ENCODE peak calls at places on chromosomes 13 and 19, in nine cellular contexts. One of them, this sample, is unnamed.

GRCh38 chr13:27450921-27451461 is 627 bp upstream of the MTIF3 start:
- DNase-seq in HEK293T: peak
- DNase-seq in tibial artery: no peak
- DNase-seq in fibroblast of gingiva: peak
- DNase-seq in T-helper 9 cell: peak
- DNase-seq in fibroblast of pulmonary artery: peak
- DNase-seq in GM12864: no peak
- DNase-seq in Caco-2: peak
- DNase-seq in NCI-H1092: no peak
- DNase-seq in this sample: peak

GRCh38 chr13:106612688-106613087 is 44.8 kb upstream of the ARGLU1 start:
- DNase-seq in Caco-2: no peak
- DNase-seq in T-helper 9 cell: no peak
- DNase-seq in NCI-H1092: no peak
- DNase-seq in GM12864: no peak
- DNase-seq in fibroblast of gingiva: peak
- DNase-seq in tibial artery: peak
- DNase-seq in HEK293T: no peak
- DNase-seq in fibroblast of pulmonary artery: peak
- DNase-seq in this sample: peak

GRCh38 chr13:39876258-39876657 is 220.8 kb downstream of the COG6 start:
- DNase-seq in Caco-2: no peak
- DNase-seq in fibroblast of pulmonary artery: peak
- DNase-seq in GM12864: no peak
- DNase-seq in NCI-H1092: no peak
- DNase-seq in HEK293T: no peak
- DNase-seq in fibroblast of gingiva: peak
- DNase-seq in tibial artery: no peak
- DNase-seq in T-helper 9 cell: no peak
- DNase-seq in this sample: no peak

GRCh38 chr13:71358218-71358617 is 508.8 kb downstream of the DACH1 start:
- DNase-seq in fibroblast of pulmonary artery: no peak
- DNase-seq in tibial artery: no peak
- DNase-seq in NCI-H1092: no peak
- DNase-seq in GM12864: no peak
- DNase-seq in fibroblast of gingiva: no peak
- DNase-seq in Caco-2: no peak
- DNase-seq in HEK293T: no peak
- DNase-seq in T-helper 9 cell: no peak
- DNase-seq in this sample: no peak

GRCh38 chr19:35549174-35549788 is 3.9 kb downstream of the TMEM147 start:
- DNase-seq in Caco-2: peak
- DNase-seq in fibroblast of gingiva: peak
- DNase-seq in tibial artery: no peak
- DNase-seq in GM12864: no peak
- DNase-seq in fibroblast of pulmonary artery: peak
- DNase-seq in HEK293T: peak
- DNase-seq in NCI-H1092: peak
- DNase-seq in T-helper 9 cell: peak
- DNase-seq in this sample: no peak

GRCh38 chr19:16118489-16119033 is 6.9 kb downstream of the RAB8A start:
- DNase-seq in GM12864: peak
- DNase-seq in NCI-H1092: no peak
- DNase-seq in fibroblast of pulmonary artery: no peak
- DNase-seq in T-helper 9 cell: no peak
- DNase-seq in fibroblast of gingiva: no peak
- DNase-seq in HEK293T: no peak
- DNase-seq in Caco-2: no peak
- DNase-seq in tibial artery: no peak
- DNase-seq in this sample: peak

GRCh38 chr19:14138576-14139265 is 2.3 kb upstream of the ASF1B start:
- DNase-seq in Caco-2: no peak
- DNase-seq in fibroblast of gingiva: no peak
- DNase-seq in tibial artery: no peak
- DNase-seq in fibroblast of pulmonary artery: peak
- DNase-seq in HEK293T: no peak
- DNase-seq in T-helper 9 cell: no peak
- DNase-seq in NCI-H1092: no peak
- DNase-seq in GM12864: no peak
- DNase-seq in this sample: no peak

GRCh38 chr19:41443813-41444455 is 978 bp downstream of the ERICH4 start:
- DNase-seq in GM12864: no peak
- DNase-seq in NCI-H1092: no peak
- DNase-seq in HEK293T: no peak
- DNase-seq in fibroblast of gingiva: no peak
- DNase-seq in Caco-2: peak
- DNase-seq in fibroblast of pulmonary artery: no peak
- DNase-seq in T-helper 9 cell: no peak
- DNase-seq in tibial artery: no peak
- DNase-seq in this sample: peak

GRCh38 chr19:10643968-10644290 is 10.2 kb upstream of the ILF3 start:
- DNase-seq in NCI-H1092: no peak
- DNase-seq in Caco-2: no peak
- DNase-seq in fibroblast of gingiva: no peak
- DNase-seq in fibroblast of pulmonary artery: no peak
- DNase-seq in T-helper 9 cell: no peak
- DNase-seq in HEK293T: no peak
- DNase-seq in tibial artery: no peak
- DNase-seq in GM12864: no peak
- DNase-seq in this sample: no peak

GRCh38 chr13:21853779-21854178 is 182.9 kb downstream of the FGF9 start:
- DNase-seq in T-helper 9 cell: no peak
- DNase-seq in fibroblast of gingiva: no peak
- DNase-seq in GM12864: no peak
- DNase-seq in NCI-H1092: no peak
- DNase-seq in tibial artery: no peak
- DNase-seq in HEK293T: no peak
- DNase-seq in Caco-2: no peak
- DNase-seq in fibroblast of pulmonary artery: no peak
- DNase-seq in this sample: no peak

GRCh38 chr13:48976677-48977625 is 1.2 kb downstream of the FNDC3A start:
- DNase-seq in GM12864: peak
- DNase-seq in NCI-H1092: peak
- DNase-seq in fibroblast of pulmonary artery: peak
- DNase-seq in HEK293T: no peak
- DNase-seq in fibroblast of gingiva: no peak
- DNase-seq in Caco-2: peak
- DNase-seq in T-helper 9 cell: no peak
- DNase-seq in tibial artery: no peak
- DNase-seq in this sample: no peak

GRCh38 chr19:7415163-7415856 is 66.6 kb downstream of the ARHGEF18 start:
- DNase-seq in tibial artery: no peak
- DNase-seq in fibroblast of gingiva: peak
- DNase-seq in GM12864: no peak
- DNase-seq in NCI-H1092: no peak
- DNase-seq in Caco-2: no peak
- DNase-seq in HEK293T: no peak
- DNase-seq in T-helper 9 cell: no peak
- DNase-seq in fibroblast of pulmonary artery: peak
- DNase-seq in this sample: peak

GRCh38 chr19:44401108-44401786 is at the start of gene ZNF285:
- DNase-seq in tibial artery: peak
- DNase-seq in NCI-H1092: no peak
- DNase-seq in fibroblast of gingiva: peak
- DNase-seq in GM12864: no peak
- DNase-seq in fibroblast of pulmonary artery: peak
- DNase-seq in Caco-2: peak
- DNase-seq in HEK293T: peak
- DNase-seq in T-helper 9 cell: peak
- DNase-seq in this sample: peak

GRCh38 chr19:12543855-12544254 is 7.4 kb downstream of the ZNF564 start:
- DNase-seq in tibial artery: no peak
- DNase-seq in fibroblast of pulmonary artery: peak
- DNase-seq in NCI-H1092: no peak
- DNase-seq in Caco-2: no peak
- DNase-seq in fibroblast of gingiva: peak
- DNase-seq in GM12864: no peak
- DNase-seq in T-helper 9 cell: no peak
- DNase-seq in HEK293T: no peak
- DNase-seq in this sample: no peak

GRCh38 chr13:102642475-102642874 is 45.7 kb downstream of the TPP2 start:
- DNase-seq in HEK293T: no peak
- DNase-seq in GM12864: no peak
- DNase-seq in fibroblast of pulmonary artery: no peak
- DNase-seq in T-helper 9 cell: no peak
- DNase-seq in tibial artery: peak
- DNase-seq in fibroblast of gingiva: no peak
- DNase-seq in Caco-2: no peak
- DNase-seq in NCI-H1092: peak
- DNase-seq in this sample: peak

GRCh38 chr19:52188822-52189744 is 769 bp upstream of the PPP2R1A start:
- DNase-seq in fibroblast of pulmonary artery: no peak
- DNase-seq in NCI-H1092: no peak
- DNase-seq in T-helper 9 cell: no peak
- DNase-seq in Caco-2: peak
- DNase-seq in GM12864: no peak
- DNase-seq in HEK293T: no peak
- DNase-seq in tibial artery: peak
- DNase-seq in fibroblast of gingiva: no peak
- DNase-seq in this sample: no peak

GRCh38 chr19:17328517-17329060 is 6.1 kb downstream of the ANO8 start:
- DNase-seq in T-helper 9 cell: peak
- DNase-seq in fibroblast of gingiva: no peak
- DNase-seq in fibroblast of pulmonary artery: no peak
- DNase-seq in HEK293T: no peak
- DNase-seq in Caco-2: no peak
- DNase-seq in NCI-H1092: no peak
- DNase-seq in GM12864: no peak
- DNase-seq in tibial artery: no peak
- DNase-seq in this sample: no peak

GRCh38 chr19:46845959-46846459 is 4.6 kb downstream of the AP2S1 start:
- DNase-seq in fibroblast of gingiva: no peak
- DNase-seq in Caco-2: no peak
- DNase-seq in tibial artery: no peak
- DNase-seq in T-helper 9 cell: no peak
- DNase-seq in NCI-H1092: no peak
- DNase-seq in HEK293T: no peak
- DNase-seq in GM12864: no peak
- DNase-seq in fibroblast of pulmonary artery: no peak
- DNase-seq in this sample: no peak